ENCODE peak calls at places on chromosome 5, in seven cellular contexts. K, L, M, D, H, O and C are unnamed samples.

GRCh38 chr5:32498484-32498883 is 53.9 kb upstream of the ZFR start:
- DNase-seq in K (no peak), L (no peak), M (no peak), D (no peak), H (no peak), O (no peak), C (no peak)

GRCh38 chr5:138230981-138231589 is 18.0 kb upstream of the CDC23 start:
- DNase-seq in K (no peak), L (no peak), M (no peak), D (peak; percentile 29), H (peak; percentile 66), O (peak; percentile 44), C (no peak)

GRCh38 chr5:171419663-171420428 is 399 bp downstream of the FGF18 start:
- DNase-seq in K (peak; percentile 31), L (no peak), M (no peak), D (peak; percentile 38), H (peak; percentile 71), O (peak; percentile 53), C (peak; percentile 63)

GRCh38 chr5:106290841-106291240 is 1379.9 kb downstream of the EFNA5 start:
- DNase-seq in K (no peak), L (no peak), M (no peak), D (peak; percentile 20), H (no peak), O (peak; percentile 60), C (no peak)

GRCh38 chr5:178273665-178274541 is 41.3 kb upstream of the PHYKPL start:
- DNase-seq in K (no peak), L (no peak), M (no peak), D (peak; percentile 9), H (no peak), O (peak; percentile 12), C (no peak)

GRCh38 chr5:161400583-161400982 is 145.9 kb downstream of the GABRB2 start:
- DNase-seq in K (no peak), L (no peak), M (no peak), D (no peak), H (no peak), O (no peak), C (no peak)

GRCh38 chr5:65151632-65152031 is 330.1 kb downstream of the ADAMTS6 start:
- DNase-seq in K (no peak), L (no peak), M (no peak), D (peak; percentile 35), H (no peak), O (peak; percentile 58), C (no peak)

GRCh38 chr5:82601085-82601484 is 322.9 kb upstream of the RPS23 start:
- DNase-seq in K (no peak), L (no peak), M (no peak), D (no peak), H (no peak), O (no peak), C (no peak)

GRCh38 chr5:100479079-100479688 is 56.0 kb upstream of the FAM174A start:
- DNase-seq in K (no peak), L (no peak), M (no peak), D (peak; percentile 41), H (no peak), O (peak; percentile 8), C (no peak)

GRCh38 chr5:124746252-124746915 is at the start of gene ZNF608:
- DNase-seq in K (no peak), L (no peak), M (no peak), D (peak; percentile 88), H (no peak), O (peak; percentile 77), C (no peak)

GRCh38 chr5:65072836-65073620 is 304.3 kb downstream of the CWC27 start:
- DNase-seq in K (no peak), L (no peak), M (no peak), D (no peak), H (no peak), O (no peak), C (no peak)

GRCh38 chr5:67831081-67831480 is 384.5 kb upstream of the PIK3R1 start:
- DNase-seq in K (no peak), L (no peak), M (no peak), D (no peak), H (no peak), O (no peak), C (no peak)

GRCh38 chr5:145347026-145347616 is 488.0 kb downstream of the PRELID2 start:
- DNase-seq in K (no peak), L (no peak), M (no peak), D (peak; percentile 94), H (no peak), O (peak; percentile 87), C (no peak)

GRCh38 chr5:112366987-112367386 is 52.1 kb downstream of the EPB41L4A start:
- DNase-seq in K (no peak), L (no peak), M (no peak), D (peak; percentile 13), H (no peak), O (peak; percentile 5), C (no peak)

GRCh38 chr5:111537153-111538024 is 25.1 kb upstream of the STARD4 start:
- DNase-seq in K (no peak), L (no peak), M (no peak), D (peak; percentile 55), H (no peak), O (peak; percentile 61), C (no peak)

GRCh38 chr5:97043511-97043910 is 98.9 kb downstream of the LIX1 start:
- DNase-seq in K (no peak), L (no peak), M (no peak), D (no peak), H (no peak), O (no peak), C (no peak)

GRCh38 chr5:112551437-112552018 is 132.5 kb upstream of the EPB41L4A start:
- DNase-seq in K (peak; percentile 15), L (no peak), M (no peak), D (peak; percentile 87), H (no peak), O (peak; percentile 67), C (no peak)

GRCh38 chr5:146369691-146370090 is 31.1 kb downstream of the POU4F3 start:
- DNase-seq in K (no peak), L (no peak), M (no peak), D (peak; percentile 65), H (no peak), O (peak; percentile 81), C (no peak)

GRCh38 chr5:83701886-83702285 is 18.8 kb downstream of the HAPLN1 start:
- DNase-seq in K (no peak), L (no peak), M (no peak), D (no peak), H (no peak), O (peak; percentile 10), C (no peak)

GRCh38 chr5:130992095-130992494 is 173.0 kb downstream of the HINT1 start:
- DNase-seq in K (no peak), L (no peak), M (no peak), D (peak; percentile 2), H (no peak), O (peak; percentile 10), C (no peak)

GRCh38 chr5:107365355-107366109 is 305.2 kb downstream of the EFNA5 start:
- DNase-seq in K (no peak), L (no peak), M (no peak), D (peak; percentile 95), H (no peak), O (peak; percentile 90), C (no peak)

GRCh38 chr5:39076757-39077475 is 2.7 kb upstream of the RICTOR start:
- DNase-seq in K (no peak), L (no peak), M (no peak), D (peak; percentile 53), H (no peak), O (peak; percentile 46), C (no peak)

GRCh38 chr5:117623042-117623815 is 1048.6 kb upstream of the SEMA6A start:
- DNase-seq in K (no peak), L (no peak), M (no peak), D (peak; percentile 6), H (peak; percentile 16), O (no peak), C (no peak)

GRCh38 chr5:141413540-141414069 is 818 bp downstream of the PCDHGA10 start:
- DNase-seq in K (no peak), L (no peak), M (no peak), D (no peak), H (no peak), O (no peak), C (no peak)

GRCh38 chr5:39470021-39470420 is 45.2 kb upstream of the DAB2 start:
- DNase-seq in K (no peak), L (no peak), M (no peak), D (no peak), H (no peak), O (no peak), C (no peak)

GRCh38 chr5:139295692-139296091 is 2.2 kb downstream of the MATR3 start:
- DNase-seq in K (no peak), L (no peak), M (no peak), D (peak; percentile 41), H (no peak), O (peak; percentile 46), C (no peak)

GRCh38 chr5:109688647-109688998 is 1.1 kb upstream of the MAN2A1 start:
- DNase-seq in K (peak; percentile 27), L (no peak), M (no peak), D (peak; percentile 50), H (no peak), O (no peak), C (no peak)

GRCh38 chr5:84059672-84060071 is 325.0 kb downstream of the EDIL3 start:
- DNase-seq in K (no peak), L (no peak), M (no peak), D (no peak), H (no peak), O (no peak), C (no peak)

GRCh38 chr5:9932770-9933169 is 302.6 kb upstream of the TAS2R1 start:
- DNase-seq in K (no peak), L (no peak), M (no peak), D (peak; percentile 84), H (no peak), O (peak; percentile 66), C (no peak)

GRCh38 chr5:55593115-55593472 is 58.3 kb upstream of the PLPP1 start:
- DNase-seq in K (no peak), L (no peak), M (no peak), D (peak; percentile 12), H (no peak), O (no peak), C (no peak)

GRCh38 chr5:57262533-57262932 is 88.7 kb downstream of the GPBP1 start:
- DNase-seq in K (no peak), L (no peak), M (no peak), D (no peak), H (no peak), O (no peak), C (no peak)

GRCh38 chr5:76283670-76284069 is 119.4 kb upstream of the IQGAP2 start:
- DNase-seq in K (no peak), L (no peak), M (no peak), D (no peak), H (no peak), O (no peak), C (no peak)

GRCh38 chr5:76548525-76549229 is 74.5 kb downstream of the F2RL2 start:
- DNase-seq in K (no peak), L (no peak), M (no peak), D (no peak), H (no peak), O (no peak), C (no peak)

GRCh38 chr5:75656311-75657003 is 45.2 kb downstream of the ANKDD1B start:
- DNase-seq in K (no peak), L (no peak), M (no peak), D (peak; percentile 52), H (no peak), O (peak; percentile 68), C (no peak)

GRCh38 chr5:16574789-16575785 is 41.7 kb downstream of the RETREG1 start:
- DNase-seq in K (no peak), L (no peak), M (no peak), D (peak; percentile 84), H (no peak), O (peak; percentile 89), C (no peak)